ENCODE peak calls at places on chromosome 16, in six cellular contexts. U is right cardiac atrium; R is PC-3; F is naive thymus-derived CD8-positive, alpha-beta T cell; O is activated CD8-positive, alpha-beta T cell treated with anti-CD3 and anti-CD28 coated beads for 36 hours; D is activated naive CD8-positive, alpha-beta T cell treated with anti-CD3 and anti-CD28 coated beads, Interleukin-2, amount 50 U/mL, for 24 hours. I is an unnamed sample.

GRCh38 chr16:87363771-87364476 is 19.7 kb downstream of the FBXO31 start:
- ATAC-seq in O (no peak), F (no peak), U (peak; percentile 77), R (no peak), D (no peak), I (no peak)

GRCh38 chr16:55832788-55833583 is at the start of gene CES1:
- ATAC-seq in D (no peak), O (no peak), U (peak; percentile 93), R (no peak), F (no peak), I (no peak)

GRCh38 chr16:55250641-55251550 is 73.1 kb upstream of the IRX6 start:
- ATAC-seq in D (no peak), U (no peak), O (no peak), F (no peak), R (no peak), I (no peak)

GRCh38 chr16:3671424-3671823 is 16.9 kb downstream of the DNASE1 start:
- ATAC-seq in R (no peak), U (peak; percentile 8), D (no peak), F (no peak), O (no peak), I (no peak)

GRCh38 chr16:50699345-50700159 is 6.1 kb downstream of the NOD2 start:
- ATAC-seq in D (peak; percentile 81), U (no peak), R (no peak), O (peak; percentile 73), F (no peak), I (peak; percentile 88)

GRCh38 chr16:27703545-27703944 is 153.6 kb downstream of the KATNIP start:
- ATAC-seq in O (no peak), D (no peak), U (no peak), F (no peak), R (no peak), I (no peak)

GRCh38 chr16:75929056-75929455 is 202.8 kb upstream of the CPHXL start:
- ATAC-seq in D (no peak), O (no peak), F (no peak), R (no peak), U (no peak), I (no peak)

GRCh38 chr16:1642753-1643152 is 30.6 kb downstream of the CRAMP1 start:
- ATAC-seq in O (no peak), R (no peak), D (no peak), F (no peak), U (no peak), I (no peak)

GRCh38 chr16:49684731-49685130 is 171.2 kb downstream of the ZNF423 start:
- ATAC-seq in F (no peak), R (no peak), O (no peak), D (no peak), U (no peak), I (no peak)

GRCh38 chr16:77775911-77776909 is 12.2 kb upstream of the VAT1L start:
- ATAC-seq in U (no peak), F (no peak), O (no peak), R (no peak), D (no peak), I (no peak)

GRCh38 chr16:77991701-77992100 is 30.6 kb upstream of the CLEC3A start:
- ATAC-seq in D (no peak), F (no peak), O (no peak), U (no peak), R (no peak), I (no peak)

GRCh38 chr16:77324727-77325126 is 110.1 kb downstream of the ADAMTS18 start:
- ATAC-seq in F (no peak), U (no peak), R (no peak), O (no peak), D (no peak), I (no peak)

GRCh38 chr16:565420-566330 is 1.1 kb upstream of the NHLRC4 start:
- ATAC-seq in D (no peak), F (no peak), U (no peak), O (no peak), R (no peak), I (no peak)

GRCh38 chr16:81494434-81494806 is 49.8 kb downstream of the CMIP start:
- ATAC-seq in F (no peak), R (no peak), U (no peak), D (no peak), O (no peak), I (no peak)

GRCh38 chr16:79348521-79349306 is 251.8 kb downstream of the MAF start:
- ATAC-seq in F (no peak), D (peak; percentile 40), O (no peak), R (no peak), U (no peak), I (no peak)

GRCh38 chr16:3681206-3681605 is 26.7 kb downstream of the DNASE1 start:
- ATAC-seq in D (no peak), F (no peak), R (no peak), O (no peak), U (peak; percentile 67), I (no peak)

GRCh38 chr16:79272141-79272577 is 328.4 kb downstream of the MAF start:
- ATAC-seq in F (peak; percentile 93), O (peak; percentile 63), D (peak; percentile 72), R (no peak), U (no peak), I (peak; percentile 56)

GRCh38 chr16:87924937-87925670 is 11.2 kb downstream of the CA5A start:
- ATAC-seq in O (no peak), F (no peak), D (no peak), U (no peak), R (peak; percentile 64), I (no peak)

GRCh38 chr16:12559714-12560113 is 244.0 kb downstream of the CPPED1 start:
- ATAC-seq in R (no peak), F (no peak), D (no peak), U (no peak), O (no peak), I (no peak)

GRCh38 chr16:50351116-50351515 is 17.7 kb downstream of the BRD7 start:
- ATAC-seq in F (no peak), O (no peak), D (no peak), U (no peak), R (no peak), I (no peak)

GRCh38 chr16:2715519-2715918 is 4.5 kb downstream of the PRSS27 start:
- ATAC-seq in U (peak; percentile 51), F (peak; percentile 98), O (peak; percentile 98), D (peak; percentile 67), R (no peak), I (peak; percentile 81)

GRCh38 chr16:56793504-56793903 is 63.6 kb downstream of the NUP93 start:
- ATAC-seq in D (no peak), U (no peak), F (no peak), O (peak; percentile 24), R (peak; percentile 45), I (no peak)

GRCh38 chr16:81513204-81514040 is 68.8 kb downstream of the CMIP start:
- ATAC-seq in R (no peak), D (no peak), F (no peak), O (no peak), U (peak; percentile 85), I (no peak)